ENCODE peak calls at places on chromosome 21, in ten cellular contexts. N is IMR-90, J is adrenal gland, K is thyroid gland, V is stomach, M is K562, T is A549, C is breast epithelium, A is HCT116, I is H54. H is an unnamed sample.

GRCh38 chr21:16534408-16535099 is 804.8 kb downstream of the USP25 start:
- DNase-seq in V (peak), K (peak), J (peak), C (peak), I (peak), T (peak), N (peak), M (no peak), A (no peak), H (peak)

GRCh38 chr21:34191876-34192275 is 118.5 kb downstream of the MRPS6 start:
- DNase-seq in A (no peak), I (no peak), T (no peak), C (no peak), M (no peak), N (no peak), J (no peak), V (no peak), K (no peak), H (no peak)

GRCh38 chr21:37863842-37864241 is 52.4 kb downstream of the KCNJ6 start:
- DNase-seq in N (peak), I (no peak), J (no peak), C (no peak), M (no peak), T (no peak), K (no peak), V (no peak), A (no peak), H (no peak)

GRCh38 chr21:31343680-31344480 is at the start of gene TIAM1:
- DNase-seq in N (peak), A (no peak), K (peak), C (peak), J (peak), M (no peak), I (peak), T (peak), V (peak), H (no peak)

GRCh38 chr21:45644041-45644906 is 749 bp downstream of the PCBP3 start:
- DNase-seq in V (no peak), C (no peak), T (no peak), I (no peak), N (no peak), K (no peak), M (peak), J (no peak), A (no peak), H (no peak)

GRCh38 chr21:38170283-38170682 is 86.5 kb upstream of the KCNJ15 start:
- DNase-seq in A (no peak), V (peak), M (no peak), J (peak), T (peak), N (peak), I (no peak), K (peak), C (no peak), H (peak)

GRCh38 chr21:23543334-23543733 is 2063.9 kb downstream of the MRPL39 start:
- DNase-seq in A (no peak), J (peak), M (no peak), K (no peak), I (no peak), T (no peak), C (no peak), N (no peak), V (no peak), H (no peak)

GRCh38 chr21:15520811-15521643 is 208.8 kb upstream of the USP25 start:
- DNase-seq in I (no peak), T (no peak), M (no peak), V (no peak), A (no peak), N (peak), C (no peak), K (no peak), J (no peak), H (no peak)

GRCh38 chr21:38440746-38441145 is 57.5 kb downstream of the ERG start:
- DNase-seq in I (peak), V (no peak), N (peak), A (no peak), T (peak), M (no peak), K (no peak), J (peak), C (no peak), H (no peak)

GRCh38 chr21:15455819-15456462 is 273.8 kb upstream of the USP25 start:
- DNase-seq in T (no peak), I (no peak), C (no peak), V (no peak), J (no peak), K (no peak), N (no peak), M (no peak), A (no peak), H (no peak)

GRCh38 chr21:25573409-25574206 is 33.7 kb downstream of the MRPL39 start:
- DNase-seq in K (no peak), A (peak), M (peak), T (peak), N (peak), V (no peak), C (no peak), J (peak), I (peak), H (peak)

GRCh38 chr21:26945916-26946315 is 21.0 kb downstream of the ADAMTS5 start:
- DNase-seq in K (peak), V (no peak), A (no peak), N (no peak), T (no peak), M (no peak), C (no peak), I (no peak), J (no peak), H (no peak)

GRCh38 chr21:38800046-38800758 is 5.5 kb upstream of the ETS2 start:
- DNase-seq in T (no peak), K (no peak), J (no peak), V (no peak), N (no peak), C (no peak), A (no peak), M (no peak), I (no peak), H (no peak)

GRCh38 chr21:45404726-45405270 is at the start of gene COL18A1:
- DNase-seq in N (peak), C (no peak), M (peak), I (peak), K (peak), A (no peak), J (peak), T (peak), V (peak), H (peak)

GRCh38 chr21:28537371-28538079 is 455.2 kb downstream of the LTN1 start:
- DNase-seq in V (no peak), N (peak), C (no peak), K (no peak), M (no peak), T (no peak), J (no peak), I (no peak), A (no peak), H (no peak)

GRCh38 chr21:39593522-39593921 is 19.2 kb upstream of the B3GALT5 start:
- DNase-seq in N (no peak), A (no peak), I (no peak), J (no peak), C (no peak), T (no peak), M (no peak), V (no peak), K (no peak), H (no peak)

GRCh38 chr21:21845901-21846396 is 847.7 kb downstream of the NCAM2 start:
- DNase-seq in I (no peak), T (no peak), M (no peak), J (no peak), N (no peak), C (no peak), V (no peak), A (no peak), K (no peak), H (no peak)

GRCh38 chr21:42859891-42860230 is 19.5 kb downstream of the WDR4 start:
- DNase-seq in K (no peak), I (no peak), T (no peak), C (no peak), M (no peak), N (no peak), J (no peak), V (no peak), A (no peak), H (no peak)
- TF ChIP-seq POLR2A in K (no peak), I (no peak), T (no peak), C (no peak), M (no peak), N (no peak), J (no peak), V (no peak), A (no peak), H (no peak)

GRCh38 chr21:17784604-17785402 is 34.4 kb downstream of the C21orf91 start:
- DNase-seq in M (no peak), C (no peak), I (no peak), V (no peak), J (no peak), A (no peak), N (no peak), T (no peak), K (no peak), H (no peak)
- TF ChIP-seq POLR2A in M (no peak), C (no peak), I (no peak), V (no peak), J (no peak), A (no peak), N (no peak), T (no peak), K (no peak), H (no peak)

GRCh38 chr21:44331650-44332306 is 7.4 kb downstream of the CFAP410 start:
- DNase-seq in A (no peak), N (peak), M (no peak), C (no peak), I (no peak), J (no peak), V (no peak), K (no peak), T (no peak), H (no peak)
- TF ChIP-seq POLR2A in A (no peak), N (no peak), M (no peak), C (no peak), I (no peak), J (no peak), V (no peak), K (no peak), T (no peak), H (no peak)

GRCh38 chr21:43777953-43778352 is 1.8 kb upstream of the CSTB start:
- DNase-seq in C (no peak), J (no peak), N (no peak), V (no peak), T (no peak), A (no peak), I (no peak), M (no peak), K (no peak), H (no peak)

GRCh38 chr21:43778469-43779335 is 2.6 kb upstream of the CSTB start:
- DNase-seq in T (no peak), C (no peak), A (no peak), M (no peak), K (no peak), J (no peak), V (no peak), N (peak), I (peak), H (no peak)

GRCh38 chr21:43775190-43775589 is 918 bp downstream of the CSTB start:
- DNase-seq in V (no peak), N (no peak), I (no peak), C (no peak), M (no peak), K (no peak), T (no peak), J (no peak), A (no peak), H (no peak)

GRCh38 chr21:43774163-43774562 is 1.9 kb downstream of the CSTB start:
- DNase-seq in M (no peak), K (no peak), A (no peak), I (no peak), T (no peak), V (no peak), C (no peak), N (no peak), J (no peak), H (no peak)

DNA sequence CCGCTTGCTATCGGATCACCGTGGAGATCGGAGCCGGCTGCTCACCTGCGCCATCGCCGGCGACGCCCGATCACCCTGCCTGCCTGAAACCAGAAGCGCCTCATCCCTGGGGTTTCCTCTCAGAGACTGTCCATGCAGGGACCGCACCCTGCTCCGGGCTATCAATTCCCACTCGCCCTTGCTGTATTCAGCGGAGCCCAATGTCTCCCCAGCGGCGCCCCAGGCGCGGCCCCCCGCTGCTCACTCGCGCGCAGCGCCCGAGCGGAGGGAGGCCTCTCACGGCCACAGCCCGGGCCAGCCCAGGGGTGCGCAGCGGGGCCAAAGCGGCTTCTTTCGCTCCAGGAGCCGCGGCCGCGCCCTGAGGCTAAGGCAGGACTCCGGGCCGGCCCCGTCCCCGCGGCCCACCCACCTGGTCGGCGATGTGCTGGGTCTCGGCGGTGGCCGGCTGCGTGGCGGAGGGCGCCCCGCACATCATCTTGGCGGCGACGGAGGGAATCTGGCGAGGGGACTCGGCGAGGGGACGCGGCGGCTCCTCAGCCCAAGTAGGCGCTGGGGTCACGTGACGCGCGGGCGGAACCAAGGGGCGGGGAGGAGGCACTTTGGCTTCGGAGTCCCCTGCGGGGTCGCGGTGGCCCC is at the start of gene CSTB:
- DNase-seq in C (peak), I (no peak), V (peak), A (peak), T (peak), N (peak), M (no peak), K (peak), J (peak), H (peak)
- TF ChIP-seq POLR2A in C (peak), I (peak), V (no peak), A (peak), T (peak), N (peak), M (peak), K (peak), J (peak), H (peak)

GRCh38 chr21:36381841-36382589 is 3.2 kb upstream of the CHAF1B start:
- DNase-seq in J (no peak), M (no peak), T (no peak), I (no peak), A (no peak), K (no peak), N (peak), C (no peak), V (no peak), H (peak)

GRCh38 chr21:36385909-36386642 is 884 bp downstream of the CHAF1B start:
- DNase-seq in A (no peak), M (no peak), T (no peak), N (peak), C (no peak), I (no peak), J (no peak), K (no peak), V (no peak), H (peak)

GRCh38 chr21:36388076-36388475 is 2.9 kb downstream of the CHAF1B start:
- DNase-seq in J (no peak), A (no peak), I (no peak), N (no peak), T (no peak), K (no peak), M (no peak), V (no peak), C (no peak), H (no peak)

GRCh38 chr21:36384885-36385232 is 333 bp upstream of the CHAF1B start:
- DNase-seq in C (no peak), T (no peak), V (no peak), M (no peak), N (no peak), J (no peak), I (no peak), K (no peak), A (no peak), H (no peak)

DNA sequence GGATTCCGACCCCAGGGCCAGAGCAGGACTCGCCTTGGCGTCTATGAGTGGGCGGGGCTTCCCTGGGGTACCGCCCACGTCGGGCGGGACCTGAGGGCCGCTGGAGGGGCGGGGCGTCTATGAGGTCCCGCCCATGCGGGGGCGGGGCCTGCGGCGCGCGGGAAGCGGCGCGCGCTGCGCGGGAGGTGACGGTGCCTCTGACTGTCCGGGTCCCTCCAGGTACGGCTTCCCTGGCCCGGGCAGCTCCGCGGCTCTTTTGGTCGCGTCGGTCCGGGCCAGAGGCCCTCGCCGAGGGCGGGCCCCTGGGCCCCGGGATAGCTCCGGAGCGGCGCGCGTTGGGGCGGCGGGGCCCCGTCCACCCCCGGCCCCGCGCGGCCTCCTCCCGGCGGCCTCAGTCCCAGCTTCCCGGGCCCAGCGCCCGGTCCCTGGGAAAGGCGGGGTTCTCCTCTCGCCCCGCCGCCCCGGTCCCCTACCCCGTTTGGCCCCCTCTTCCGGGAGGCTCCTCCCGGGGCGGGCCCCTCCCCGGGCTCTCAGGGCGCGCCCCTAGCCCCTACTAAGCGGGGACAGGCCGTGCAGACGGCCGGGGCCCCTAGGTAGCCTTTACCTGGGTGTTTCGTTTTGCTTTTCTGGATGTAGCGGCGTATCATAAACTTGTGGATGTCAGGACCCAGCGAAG is at the start of gene CHAF1B:
- DNase-seq in I (peak), C (peak), N (peak), J (peak), T (peak), V (peak), K (peak), M (peak), A (peak), H (peak)
- TF ChIP-seq POLR2A in I (peak), C (peak), N (peak), J (peak), T (peak), V (no peak), K (peak), M (peak), A (peak), H (peak)

DNA sequence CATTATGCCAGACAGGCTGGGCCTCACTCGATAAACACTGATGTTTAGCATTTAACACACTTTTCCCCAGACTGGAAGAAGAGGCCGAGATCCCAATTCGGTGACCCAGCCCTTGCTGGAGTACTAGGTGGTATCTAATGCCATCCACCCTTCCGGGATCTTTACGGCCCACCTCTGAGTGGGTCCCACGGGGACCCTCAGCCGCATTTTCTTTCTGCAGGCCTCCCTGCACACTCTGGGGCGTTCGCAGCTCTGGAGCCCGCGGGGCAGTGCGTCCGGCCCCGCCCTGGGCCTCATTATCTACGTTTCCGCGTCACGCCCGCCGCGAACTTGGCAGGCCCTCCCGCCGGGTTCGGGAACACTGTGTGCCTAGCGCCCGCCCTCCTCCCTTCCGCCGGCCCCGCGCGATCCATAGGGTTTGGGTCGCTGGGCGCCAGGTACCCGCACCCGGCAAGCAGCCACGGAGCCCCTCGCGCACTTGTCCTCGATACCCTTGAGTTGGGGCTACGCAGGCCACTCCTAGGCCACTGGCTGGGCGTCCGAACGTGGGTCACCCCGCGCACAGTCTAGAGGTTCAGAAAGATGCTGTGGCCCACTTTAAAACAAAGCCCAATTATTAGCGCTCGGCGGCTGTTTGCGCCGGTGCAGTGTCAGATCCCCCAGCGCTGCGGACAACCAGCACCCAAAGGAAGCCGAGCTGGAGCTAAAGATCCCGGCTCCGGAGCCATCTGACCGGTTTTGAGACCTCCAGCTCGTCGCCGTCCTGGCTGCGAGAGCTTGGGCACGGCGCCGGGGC is 942 bp upstream of the EVA1C start:
- DNase-seq in J (peak), T (peak), A (no peak), N (peak), I (peak), K (peak), V (peak), M (peak), C (peak), H (peak)
- TF ChIP-seq POLR2A in J (peak), T (peak), A (peak), N (peak), I (peak), K (peak), V (no peak), M (no peak), C (peak), H (peak)

H was measured in erythroblast.